ENCODE peak calls at places on chromosomes 5 and 9, in five cellular contexts. One of them, this sample, is unnamed.

GRCh38 chr5:174242573-174242972 is 197.1 kb downstream of the NSG2 start:
- DNase-seq in thoracic aorta: no peak
- DNase-seq in T-helper 2 cell: no peak
- DNase-seq in left colon: no peak
- DNase-seq in NCI-H146: no peak
- DNase-seq in this sample: no peak

GRCh38 chr9:120438111-120438510 is 141.9 kb downstream of the CDK5RAP2 start:
- DNase-seq in left colon: no peak
- DNase-seq in NCI-H146: no peak
- DNase-seq in T-helper 2 cell: no peak
- DNase-seq in thoracic aorta: no peak
- DNase-seq in this sample: no peak

GRCh38 chr5:1522601-1523479 is 920 bp downstream of the LPCAT1 start:
- DNase-seq in NCI-H146: peak
- DNase-seq in T-helper 2 cell: no peak
- DNase-seq in left colon: peak
- DNase-seq in thoracic aorta: peak
- DNase-seq in this sample: peak

GRCh38 chr9:125829743-125830142 is 82.6 kb downstream of the PBX3 start:
- DNase-seq in T-helper 2 cell: no peak
- DNase-seq in left colon: peak
- DNase-seq in NCI-H146: no peak
- DNase-seq in thoracic aorta: no peak
- DNase-seq in this sample: no peak

GRCh38 chr9:75087279-75087823 is 604 bp downstream of the NMRK1 start:
- DNase-seq in T-helper 2 cell: no peak
- DNase-seq in thoracic aorta: no peak
- DNase-seq in NCI-H146: no peak
- DNase-seq in left colon: peak
- DNase-seq in this sample: peak

GRCh38 chr9:124749811-124750210 is 21.3 kb downstream of the NR6A1 start:
- DNase-seq in thoracic aorta: no peak
- DNase-seq in T-helper 2 cell: no peak
- DNase-seq in NCI-H146: no peak
- DNase-seq in left colon: no peak
- DNase-seq in this sample: no peak

GRCh38 chr5:1380011-1380817 is 35.3 kb upstream of the CLPTM1L start:
- DNase-seq in left colon: peak
- DNase-seq in T-helper 2 cell: peak
- DNase-seq in thoracic aorta: no peak
- DNase-seq in NCI-H146: peak
- DNase-seq in this sample: no peak

GRCh38 chr5:172133359-172134029 is 54.5 kb downstream of the STK10 start:
- DNase-seq in thoracic aorta: peak
- DNase-seq in NCI-H146: no peak
- DNase-seq in left colon: no peak
- DNase-seq in T-helper 2 cell: no peak
- DNase-seq in this sample: no peak

GRCh38 chr5:147756566-147756965 is 26.0 kb downstream of the JAKMIP2 start:
- DNase-seq in left colon: no peak
- DNase-seq in thoracic aorta: no peak
- DNase-seq in T-helper 2 cell: no peak
- DNase-seq in NCI-H146: peak
- DNase-seq in this sample: no peak

GRCh38 chr5:179382486-179382885 is 37.2 kb upstream of the ADAMTS2 start:
- DNase-seq in NCI-H146: no peak
- DNase-seq in T-helper 2 cell: no peak
- DNase-seq in thoracic aorta: no peak
- DNase-seq in left colon: no peak
- DNase-seq in this sample: no peak

GRCh38 chr5:148952097-148952828 is 110.6 kb downstream of the SH3TC2 start:
- DNase-seq in T-helper 2 cell: no peak
- DNase-seq in left colon: no peak
- DNase-seq in NCI-H146: no peak
- DNase-seq in thoracic aorta: no peak
- DNase-seq in this sample: no peak

GRCh38 chr5:151612689-151613427 is 21.7 kb upstream of the FAT2 start:
- DNase-seq in thoracic aorta: no peak
- DNase-seq in T-helper 2 cell: no peak
- DNase-seq in left colon: no peak
- DNase-seq in NCI-H146: no peak
- DNase-seq in this sample: no peak

GRCh38 chr5:40681351-40682311 is 1.9 kb downstream of the PTGER4 start:
- DNase-seq in left colon: peak
- DNase-seq in NCI-H146: no peak
- DNase-seq in thoracic aorta: no peak
- DNase-seq in T-helper 2 cell: no peak
- DNase-seq in this sample: no peak

GRCh38 chr5:164091836-164092235 is 586.4 kb downstream of the MAT2B start:
- DNase-seq in thoracic aorta: no peak
- DNase-seq in T-helper 2 cell: no peak
- DNase-seq in left colon: no peak
- DNase-seq in NCI-H146: no peak
- DNase-seq in this sample: no peak